ENCODE peak calls at places on chromosomes 6 and 20, in five cellular contexts. J is GM23248; W is aorta; E is uterus; O is CD8-positive, alpha-beta T cell. Q is an unnamed sample.

GRCh38 chr6:144480518-144480917 is 195.4 kb downstream of the UTRN start:
- DNase-seq in J (no peak), W (no peak), E (no peak), O (no peak), Q (no peak)

GRCh38 chr6:113903666-113904330 is 46.7 kb downstream of the MARCKS start:
- DNase-seq in J (peak; percentile 12), W (no peak), E (peak; percentile 59), O (no peak), Q (peak; percentile 6)

GRCh38 chr6:134624781-134625180 is 306.9 kb upstream of the SGK1 start:
- DNase-seq in J (no peak), W (no peak), E (no peak), O (no peak), Q (no peak)

GRCh38 chr6:169231790-169232506 is 21.7 kb downstream of the THBS2 start:
- DNase-seq in J (no peak), W (no peak), E (no peak), O (no peak), Q (no peak)

GRCh38 chr20:35572838-35573237 is 31.0 kb downstream of the ERGIC3 start:
- DNase-seq in J (peak; percentile 31), W (peak; percentile 9), E (no peak), O (no peak), Q (no peak)

GRCh38 chr6:90146914-90147668 is 149.6 kb downstream of the BACH2 start:
- DNase-seq in J (no peak), W (no peak), E (no peak), O (no peak), Q (no peak)

GRCh38 chr20:56865055-56865454 is 235.9 kb downstream of the TFAP2C start:
- DNase-seq in J (peak; percentile 55), W (no peak), E (no peak), O (no peak), Q (peak; percentile 18)

GRCh38 chr20:14434379-14435136 is 97.1 kb upstream of the FLRT3 start:
- DNase-seq in J (peak; percentile 82), W (no peak), E (no peak), O (no peak), Q (peak; percentile 6)

GRCh38 chr20:49982072-49982345 is 771 bp upstream of the SNAI1 start:
- DNase-seq in J (no peak), W (no peak), E (no peak), O (no peak), Q (no peak)

GRCh38 chr6:118963003-118963402 is 28.0 kb upstream of the MCM9 start:
- DNase-seq in J (peak; percentile 46), W (no peak), E (no peak), O (no peak), Q (no peak)

GRCh38 chr6:70282906-70283461 is 19.9 kb downstream of the COL9A1 start:
- DNase-seq in J (no peak), W (no peak), E (no peak), O (no peak), Q (no peak)

GRCh38 chr6:41599836-41600445 is 38.3 kb upstream of the MDFI start:
- DNase-seq in J (no peak), W (peak; percentile 67), E (no peak), O (no peak), Q (no peak)

GRCh38 chr6:114304304-114304887 is 38.4 kb downstream of the HS3ST5 start:
- DNase-seq in J (peak; percentile 52), W (no peak), E (no peak), O (no peak), Q (no peak)

GRCh38 chr6:11771473-11772048 is 7.0 kb downstream of the ADTRP start:
- DNase-seq in J (peak; percentile 38), W (no peak), E (no peak), O (no peak), Q (no peak)

GRCh38 chr20:50202677-50203076 is 12.0 kb downstream of the CEBPB start:
- DNase-seq in J (no peak), W (no peak), E (no peak), O (no peak), Q (no peak)

GRCh38 chr6:133921249-133921859 is 31.7 kb upstream of the TBPL1 start:
- DNase-seq in J (peak; percentile 85), W (peak; percentile 88), E (peak; percentile 80), O (peak; percentile 68), Q (peak; percentile 70)

GRCh38 chr6:30075094-30075986 is at the start of gene RNF39:
- DNase-seq in J (peak; percentile 29), W (no peak), E (no peak), O (no peak), Q (no peak)

GRCh38 chr6:220736-221475 is 71.4 kb upstream of the DUSP22 start:
- DNase-seq in J (peak; percentile 30), W (no peak), E (no peak), O (no peak), Q (peak; percentile 5)

GRCh38 chr20:51791626-51792025 is 10.7 kb downstream of the SALL4 start:
- DNase-seq in J (no peak), W (no peak), E (no peak), O (no peak), Q (no peak)

GRCh38 chr20:46303176-46303956 is 4.9 kb downstream of the CDH22 start:
- DNase-seq in J (no peak), W (no peak), E (no peak), O (no peak), Q (no peak)

GRCh38 chr6:45728674-45729073 is 287.0 kb downstream of the CLIC5 start:
- DNase-seq in J (peak; percentile 54), W (no peak), E (no peak), O (no peak), Q (peak; percentile 23)

GRCh38 chr6:140850438-140850837 is 1282.3 kb upstream of the GJE1 start:
- DNase-seq in J (peak; percentile 71), W (no peak), E (no peak), O (no peak), Q (no peak)

GRCh38 chr20:36835453-36836198 is 40.3 kb upstream of the TLDC2 start:
- DNase-seq in J (peak; percentile 98), W (peak; percentile 97), E (peak; percentile 92), O (peak; percentile 76), Q (peak; percentile 98)
- H3K4me3 ChIP-seq in J (peak overlapping the region; percentile 30), W (no peak overlapping the region), E (no peak overlapping the region), O (peak overlapping the region; percentile 63), Q (no peak overlapping the region)

GRCh38 chr20:2659547-2659946 is 4.5 kb downstream of the IDH3B start:
- DNase-seq in J (no peak), W (no peak), E (no peak), O (no peak), Q (no peak)
- H3K36me3 ChIP-seq in J (peaks cover 39% of the 10 kb centered on the region), W (no peaks in the 10 kb centered on the region), E (no peaks in the 10 kb centered on the region), O (peaks cover 63% of the 10 kb centered on the region), Q (peaks cover 49% of the 10 kb centered on the region)

GRCh38 chr6:142048593-142048980 is 84.1 kb upstream of the GJE1 start:
- DNase-seq in J (no peak), W (no peak), E (no peak), O (no peak), Q (no peak)
- H3K4me3 ChIP-seq in J (no peak overlapping the region), W (no peak overlapping the region), E (no peak overlapping the region), O (no peak overlapping the region), Q (no peak overlapping the region)

GRCh38 chr20:3800256-3800877 is 4.3 kb downstream of the CDC25B start:
- DNase-seq in J (no peak), W (no peak), E (no peak), O (no peak), Q (no peak)
- H3K36me3 ChIP-seq in J (no peaks in the 10 kb centered on the region), W (no peaks in the 10 kb centered on the region), E (no peaks in the 10 kb centered on the region), O (peaks cover 54% of the 10 kb centered on the region), Q (peaks cover 45% of the 10 kb centered on the region)

DNA sequence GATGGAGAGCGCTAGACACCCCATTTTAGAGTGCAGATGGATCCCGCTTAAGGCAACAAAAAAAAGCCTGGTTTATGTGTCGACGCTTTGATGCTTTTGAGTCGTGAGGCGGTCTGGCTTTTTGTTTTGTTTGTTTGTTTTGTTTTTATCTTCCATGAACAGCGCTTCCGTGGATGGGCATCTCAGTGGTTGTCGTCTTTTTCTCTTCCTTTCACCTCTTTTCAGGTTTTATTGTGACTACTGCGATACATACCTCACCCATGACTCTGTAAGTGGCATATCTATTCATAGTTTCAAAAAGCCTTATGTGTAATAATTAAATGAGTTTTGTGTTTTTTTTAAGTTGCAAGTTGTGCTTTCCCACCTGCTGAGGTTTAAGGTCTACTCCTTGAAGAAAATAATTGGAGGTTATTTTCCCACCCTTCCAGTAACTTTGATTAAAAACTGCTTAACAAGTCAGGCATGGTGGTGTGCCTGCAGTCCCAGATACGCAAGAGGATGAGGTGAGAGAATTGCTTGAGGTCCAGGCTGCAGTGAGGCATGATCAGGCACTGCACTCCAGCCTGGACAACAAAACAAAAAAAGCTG is 476 bp downstream of the SNRPC start:
- DNase-seq in J (peak; percentile 23), W (no peak), E (no peak), O (no peak), Q (no peak)
- H3K4me3 ChIP-seq in J (peak overlapping the region; percentile 81), W (peak overlapping the region; percentile 75), E (peak overlapping the region; percentile 95), O (peak overlapping the region; percentile 79), Q (peak overlapping the region; percentile 94)

Q was measured in MG63.